ENCODE peak calls at places on chromosomes 1 and 21, in ten cellular contexts. One of them, this sample, is unnamed.

GRCh38 chr1:183275322-183275721 is 89.3 kb downstream of the LAMC2 start:
- DNase-seq in KG1: no peak
- DNase-seq in activated gamma-delta T cell treated with anti-CD3 and anti-CD28 coated beads, Interleukin-2, amount 50 U/mL, for 16 hours: no peak
- DNase-seq in activated CD4-positive, alpha-beta T cell treated with anti-CD3 and anti-CD28 coated beads for 36 hours: no peak
- DNase-seq in AG20443: no peak
- DNase-seq in SHP77: no peak
- DNase-seq in brain pericyte: no peak
- DNase-seq in neuronal stem cell: no peak
- DNase-seq in stimulated activated CD4-positive, alpha-beta T cell treated with anti-CD3 and anti-CD28 coated beads, Interleukin-2, amount 100 ng/mL, for 48 hours: no peak
- DNase-seq in fibroblast of pulmonary artery: no peak
- DNase-seq in this sample: no peak

GRCh38 chr1:238951809-238952208 is 434.6 kb upstream of the CHRM3 start:
- DNase-seq in KG1: peak
- DNase-seq in activated gamma-delta T cell treated with anti-CD3 and anti-CD28 coated beads, Interleukin-2, amount 50 U/mL, for 16 hours: no peak
- DNase-seq in activated CD4-positive, alpha-beta T cell treated with anti-CD3 and anti-CD28 coated beads for 36 hours: no peak
- DNase-seq in AG20443: peak
- DNase-seq in SHP77: peak
- DNase-seq in brain pericyte: peak
- DNase-seq in neuronal stem cell: no peak
- DNase-seq in stimulated activated CD4-positive, alpha-beta T cell treated with anti-CD3 and anti-CD28 coated beads, Interleukin-2, amount 100 ng/mL, for 48 hours: no peak
- DNase-seq in fibroblast of pulmonary artery: peak
- DNase-seq in this sample: no peak

GRCh38 chr1:162070825-162071224 is 1.3 kb downstream of the NOS1AP start:
- DNase-seq in KG1: no peak
- DNase-seq in activated gamma-delta T cell treated with anti-CD3 and anti-CD28 coated beads, Interleukin-2, amount 50 U/mL, for 16 hours: no peak
- DNase-seq in activated CD4-positive, alpha-beta T cell treated with anti-CD3 and anti-CD28 coated beads for 36 hours: peak
- DNase-seq in AG20443: no peak
- DNase-seq in SHP77: no peak
- DNase-seq in brain pericyte: no peak
- DNase-seq in neuronal stem cell: no peak
- DNase-seq in stimulated activated CD4-positive, alpha-beta T cell treated with anti-CD3 and anti-CD28 coated beads, Interleukin-2, amount 100 ng/mL, for 48 hours: no peak
- DNase-seq in fibroblast of pulmonary artery: no peak
- DNase-seq in this sample: no peak

GRCh38 chr1:46484783-46485490 is 4.7 kb upstream of the DMBX1 start:
- DNase-seq in KG1: no peak
- DNase-seq in activated gamma-delta T cell treated with anti-CD3 and anti-CD28 coated beads, Interleukin-2, amount 50 U/mL, for 16 hours: no peak
- DNase-seq in activated CD4-positive, alpha-beta T cell treated with anti-CD3 and anti-CD28 coated beads for 36 hours: no peak
- DNase-seq in AG20443: no peak
- DNase-seq in SHP77: no peak
- DNase-seq in brain pericyte: no peak
- DNase-seq in neuronal stem cell: no peak
- DNase-seq in stimulated activated CD4-positive, alpha-beta T cell treated with anti-CD3 and anti-CD28 coated beads, Interleukin-2, amount 100 ng/mL, for 48 hours: no peak
- DNase-seq in fibroblast of pulmonary artery: no peak
- DNase-seq in this sample: no peak

GRCh38 chr1:164519426-164519825 is 39.6 kb upstream of the PBX1 start:
- DNase-seq in KG1: no peak
- DNase-seq in activated gamma-delta T cell treated with anti-CD3 and anti-CD28 coated beads, Interleukin-2, amount 50 U/mL, for 16 hours: no peak
- DNase-seq in activated CD4-positive, alpha-beta T cell treated with anti-CD3 and anti-CD28 coated beads for 36 hours: no peak
- DNase-seq in AG20443: no peak
- DNase-seq in SHP77: no peak
- DNase-seq in brain pericyte: no peak
- DNase-seq in neuronal stem cell: no peak
- DNase-seq in stimulated activated CD4-positive, alpha-beta T cell treated with anti-CD3 and anti-CD28 coated beads, Interleukin-2, amount 100 ng/mL, for 48 hours: no peak
- DNase-seq in fibroblast of pulmonary artery: no peak
- DNase-seq in this sample: no peak

GRCh38 chr1:228867951-228868730 is 132.9 kb downstream of the RHOU start:
- DNase-seq in KG1: no peak
- DNase-seq in activated gamma-delta T cell treated with anti-CD3 and anti-CD28 coated beads, Interleukin-2, amount 50 U/mL, for 16 hours: no peak
- DNase-seq in activated CD4-positive, alpha-beta T cell treated with anti-CD3 and anti-CD28 coated beads for 36 hours: no peak
- DNase-seq in AG20443: no peak
- DNase-seq in SHP77: peak
- DNase-seq in brain pericyte: no peak
- DNase-seq in neuronal stem cell: no peak
- DNase-seq in stimulated activated CD4-positive, alpha-beta T cell treated with anti-CD3 and anti-CD28 coated beads, Interleukin-2, amount 100 ng/mL, for 48 hours: no peak
- DNase-seq in fibroblast of pulmonary artery: no peak
- DNase-seq in this sample: no peak

GRCh38 chr21:16179732-16180131 is 449.9 kb downstream of the USP25 start:
- DNase-seq in KG1: no peak
- DNase-seq in activated gamma-delta T cell treated with anti-CD3 and anti-CD28 coated beads, Interleukin-2, amount 50 U/mL, for 16 hours: no peak
- DNase-seq in activated CD4-positive, alpha-beta T cell treated with anti-CD3 and anti-CD28 coated beads for 36 hours: no peak
- DNase-seq in AG20443: no peak
- DNase-seq in SHP77: no peak
- DNase-seq in brain pericyte: no peak
- DNase-seq in neuronal stem cell: no peak
- DNase-seq in stimulated activated CD4-positive, alpha-beta T cell treated with anti-CD3 and anti-CD28 coated beads, Interleukin-2, amount 100 ng/mL, for 48 hours: no peak
- DNase-seq in fibroblast of pulmonary artery: no peak
- DNase-seq in this sample: no peak

GRCh38 chr1:161487483-161487827 is 17.8 kb upstream of the FCGR2A start:
- DNase-seq in KG1: no peak
- DNase-seq in activated gamma-delta T cell treated with anti-CD3 and anti-CD28 coated beads, Interleukin-2, amount 50 U/mL, for 16 hours: no peak
- DNase-seq in activated CD4-positive, alpha-beta T cell treated with anti-CD3 and anti-CD28 coated beads for 36 hours: no peak
- DNase-seq in AG20443: peak
- DNase-seq in SHP77: no peak
- DNase-seq in brain pericyte: no peak
- DNase-seq in neuronal stem cell: no peak
- DNase-seq in stimulated activated CD4-positive, alpha-beta T cell treated with anti-CD3 and anti-CD28 coated beads, Interleukin-2, amount 100 ng/mL, for 48 hours: no peak
- DNase-seq in fibroblast of pulmonary artery: peak
- DNase-seq in this sample: no peak

GRCh38 chr1:217027403-217028080 is 304.3 kb upstream of the ESRRG start:
- DNase-seq in KG1: no peak
- DNase-seq in activated gamma-delta T cell treated with anti-CD3 and anti-CD28 coated beads, Interleukin-2, amount 50 U/mL, for 16 hours: no peak
- DNase-seq in activated CD4-positive, alpha-beta T cell treated with anti-CD3 and anti-CD28 coated beads for 36 hours: no peak
- DNase-seq in AG20443: no peak
- DNase-seq in SHP77: no peak
- DNase-seq in brain pericyte: no peak
- DNase-seq in neuronal stem cell: no peak
- DNase-seq in stimulated activated CD4-positive, alpha-beta T cell treated with anti-CD3 and anti-CD28 coated beads, Interleukin-2, amount 100 ng/mL, for 48 hours: no peak
- DNase-seq in fibroblast of pulmonary artery: no peak
- DNase-seq in this sample: no peak

GRCh38 chr1:95384570-95384969 is 150.6 kb downstream of the RWDD3 start:
- DNase-seq in KG1: no peak
- DNase-seq in activated gamma-delta T cell treated with anti-CD3 and anti-CD28 coated beads, Interleukin-2, amount 50 U/mL, for 16 hours: no peak
- DNase-seq in activated CD4-positive, alpha-beta T cell treated with anti-CD3 and anti-CD28 coated beads for 36 hours: peak
- DNase-seq in AG20443: no peak
- DNase-seq in SHP77: no peak
- DNase-seq in brain pericyte: no peak
- DNase-seq in neuronal stem cell: peak
- DNase-seq in stimulated activated CD4-positive, alpha-beta T cell treated with anti-CD3 and anti-CD28 coated beads, Interleukin-2, amount 100 ng/mL, for 48 hours: peak
- DNase-seq in fibroblast of pulmonary artery: peak
- DNase-seq in this sample: no peak

GRCh38 chr1:40944841-40945430 is 34.6 kb upstream of the CTPS1 start:
- DNase-seq in KG1: no peak
- DNase-seq in activated gamma-delta T cell treated with anti-CD3 and anti-CD28 coated beads, Interleukin-2, amount 50 U/mL, for 16 hours: no peak
- DNase-seq in activated CD4-positive, alpha-beta T cell treated with anti-CD3 and anti-CD28 coated beads for 36 hours: no peak
- DNase-seq in AG20443: no peak
- DNase-seq in SHP77: no peak
- DNase-seq in brain pericyte: no peak
- DNase-seq in neuronal stem cell: no peak
- DNase-seq in stimulated activated CD4-positive, alpha-beta T cell treated with anti-CD3 and anti-CD28 coated beads, Interleukin-2, amount 100 ng/mL, for 48 hours: no peak
- DNase-seq in fibroblast of pulmonary artery: peak
- DNase-seq in this sample: no peak

GRCh38 chr1:201062511-201063189 is 39.1 kb upstream of the KIF21B start:
- DNase-seq in KG1: no peak
- DNase-seq in activated gamma-delta T cell treated with anti-CD3 and anti-CD28 coated beads, Interleukin-2, amount 50 U/mL, for 16 hours: no peak
- DNase-seq in activated CD4-positive, alpha-beta T cell treated with anti-CD3 and anti-CD28 coated beads for 36 hours: no peak
- DNase-seq in AG20443: no peak
- DNase-seq in SHP77: no peak
- DNase-seq in brain pericyte: no peak
- DNase-seq in neuronal stem cell: peak
- DNase-seq in stimulated activated CD4-positive, alpha-beta T cell treated with anti-CD3 and anti-CD28 coated beads, Interleukin-2, amount 100 ng/mL, for 48 hours: no peak
- DNase-seq in fibroblast of pulmonary artery: no peak
- DNase-seq in this sample: no peak

GRCh38 chr1:160407819-160408801 is 7.7 kb downstream of the VANGL2 start:
- DNase-seq in KG1: no peak
- DNase-seq in activated gamma-delta T cell treated with anti-CD3 and anti-CD28 coated beads, Interleukin-2, amount 50 U/mL, for 16 hours: no peak
- DNase-seq in activated CD4-positive, alpha-beta T cell treated with anti-CD3 and anti-CD28 coated beads for 36 hours: no peak
- DNase-seq in AG20443: no peak
- DNase-seq in SHP77: no peak
- DNase-seq in brain pericyte: no peak
- DNase-seq in neuronal stem cell: no peak
- DNase-seq in stimulated activated CD4-positive, alpha-beta T cell treated with anti-CD3 and anti-CD28 coated beads, Interleukin-2, amount 100 ng/mL, for 48 hours: no peak
- DNase-seq in fibroblast of pulmonary artery: peak
- DNase-seq in this sample: no peak

GRCh38 chr1:52192436-52192835 is 50.5 kb downstream of the ZFYVE9 start:
- DNase-seq in KG1: no peak
- DNase-seq in activated gamma-delta T cell treated with anti-CD3 and anti-CD28 coated beads, Interleukin-2, amount 50 U/mL, for 16 hours: no peak
- DNase-seq in activated CD4-positive, alpha-beta T cell treated with anti-CD3 and anti-CD28 coated beads for 36 hours: no peak
- DNase-seq in AG20443: no peak
- DNase-seq in SHP77: no peak
- DNase-seq in brain pericyte: no peak
- DNase-seq in neuronal stem cell: no peak
- DNase-seq in stimulated activated CD4-positive, alpha-beta T cell treated with anti-CD3 and anti-CD28 coated beads, Interleukin-2, amount 100 ng/mL, for 48 hours: no peak
- DNase-seq in fibroblast of pulmonary artery: no peak
- DNase-seq in this sample: no peak

GRCh38 chr1:23424171-23424959 is at the start of gene TCEA3:
- DNase-seq in KG1: no peak
- DNase-seq in activated gamma-delta T cell treated with anti-CD3 and anti-CD28 coated beads, Interleukin-2, amount 50 U/mL, for 16 hours: no peak
- DNase-seq in activated CD4-positive, alpha-beta T cell treated with anti-CD3 and anti-CD28 coated beads for 36 hours: peak
- DNase-seq in AG20443: peak
- DNase-seq in SHP77: no peak
- DNase-seq in brain pericyte: no peak
- DNase-seq in neuronal stem cell: no peak
- DNase-seq in stimulated activated CD4-positive, alpha-beta T cell treated with anti-CD3 and anti-CD28 coated beads, Interleukin-2, amount 100 ng/mL, for 48 hours: peak
- DNase-seq in fibroblast of pulmonary artery: no peak
- DNase-seq in this sample: no peak

GRCh38 chr1:143699731-143700130 is 272.1 kb downstream of the FAM72C start:
- DNase-seq in KG1: no peak
- DNase-seq in activated gamma-delta T cell treated with anti-CD3 and anti-CD28 coated beads, Interleukin-2, amount 50 U/mL, for 16 hours: no peak
- DNase-seq in activated CD4-positive, alpha-beta T cell treated with anti-CD3 and anti-CD28 coated beads for 36 hours: no peak
- DNase-seq in AG20443: no peak
- DNase-seq in SHP77: no peak
- DNase-seq in brain pericyte: no peak
- DNase-seq in neuronal stem cell: no peak
- DNase-seq in stimulated activated CD4-positive, alpha-beta T cell treated with anti-CD3 and anti-CD28 coated beads, Interleukin-2, amount 100 ng/mL, for 48 hours: no peak
- DNase-seq in fibroblast of pulmonary artery: no peak
- DNase-seq in this sample: no peak

GRCh38 chr1:177487481-177487880 is 316.7 kb downstream of the BRINP2 start:
- DNase-seq in KG1: no peak
- DNase-seq in activated gamma-delta T cell treated with anti-CD3 and anti-CD28 coated beads, Interleukin-2, amount 50 U/mL, for 16 hours: no peak
- DNase-seq in activated CD4-positive, alpha-beta T cell treated with anti-CD3 and anti-CD28 coated beads for 36 hours: no peak
- DNase-seq in AG20443: no peak
- DNase-seq in SHP77: no peak
- DNase-seq in brain pericyte: no peak
- DNase-seq in neuronal stem cell: no peak
- DNase-seq in stimulated activated CD4-positive, alpha-beta T cell treated with anti-CD3 and anti-CD28 coated beads, Interleukin-2, amount 100 ng/mL, for 48 hours: no peak
- DNase-seq in fibroblast of pulmonary artery: no peak
- DNase-seq in this sample: no peak

GRCh38 chr1:7967206-7967605 is 5.7 kb downstream of the PARK7 start:
- DNase-seq in KG1: no peak
- DNase-seq in activated gamma-delta T cell treated with anti-CD3 and anti-CD28 coated beads, Interleukin-2, amount 50 U/mL, for 16 hours: no peak
- DNase-seq in activated CD4-positive, alpha-beta T cell treated with anti-CD3 and anti-CD28 coated beads for 36 hours: no peak
- DNase-seq in AG20443: no peak
- DNase-seq in SHP77: no peak
- DNase-seq in brain pericyte: no peak
- DNase-seq in neuronal stem cell: no peak
- DNase-seq in stimulated activated CD4-positive, alpha-beta T cell treated with anti-CD3 and anti-CD28 coated beads, Interleukin-2, amount 100 ng/mL, for 48 hours: no peak
- DNase-seq in fibroblast of pulmonary artery: no peak
- DNase-seq in this sample: no peak

GRCh38 chr1:112335351-112335750 is 60.7 kb upstream of the CTTNBP2NL start:
- DNase-seq in KG1: no peak
- DNase-seq in activated gamma-delta T cell treated with anti-CD3 and anti-CD28 coated beads, Interleukin-2, amount 50 U/mL, for 16 hours: no peak
- DNase-seq in activated CD4-positive, alpha-beta T cell treated with anti-CD3 and anti-CD28 coated beads for 36 hours: no peak
- DNase-seq in AG20443: no peak
- DNase-seq in SHP77: no peak
- DNase-seq in brain pericyte: no peak
- DNase-seq in neuronal stem cell: no peak
- DNase-seq in stimulated activated CD4-positive, alpha-beta T cell treated with anti-CD3 and anti-CD28 coated beads, Interleukin-2, amount 100 ng/mL, for 48 hours: no peak
- DNase-seq in fibroblast of pulmonary artery: no peak
- DNase-seq in this sample: no peak

GRCh38 chr1:151511636-151512215 is 539 bp downstream of the CGN start:
- DNase-seq in KG1: no peak
- DNase-seq in activated gamma-delta T cell treated with anti-CD3 and anti-CD28 coated beads, Interleukin-2, amount 50 U/mL, for 16 hours: peak
- DNase-seq in activated CD4-positive, alpha-beta T cell treated with anti-CD3 and anti-CD28 coated beads for 36 hours: peak
- DNase-seq in AG20443: peak
- DNase-seq in SHP77: peak
- DNase-seq in brain pericyte: no peak
- DNase-seq in neuronal stem cell: no peak
- DNase-seq in stimulated activated CD4-positive, alpha-beta T cell treated with anti-CD3 and anti-CD28 coated beads, Interleukin-2, amount 100 ng/mL, for 48 hours: no peak
- DNase-seq in fibroblast of pulmonary artery: no peak
- DNase-seq in this sample: no peak

GRCh38 chr1:171653796-171654704 is 1.6 kb upstream of the MYOC start:
- DNase-seq in KG1: no peak
- DNase-seq in activated gamma-delta T cell treated with anti-CD3 and anti-CD28 coated beads, Interleukin-2, amount 50 U/mL, for 16 hours: no peak
- DNase-seq in activated CD4-positive, alpha-beta T cell treated with anti-CD3 and anti-CD28 coated beads for 36 hours: no peak
- DNase-seq in AG20443: peak
- DNase-seq in SHP77: no peak
- DNase-seq in brain pericyte: no peak
- DNase-seq in neuronal stem cell: no peak
- DNase-seq in stimulated activated CD4-positive, alpha-beta T cell treated with anti-CD3 and anti-CD28 coated beads, Interleukin-2, amount 100 ng/mL, for 48 hours: no peak
- DNase-seq in fibroblast of pulmonary artery: peak
- DNase-seq in this sample: no peak

GRCh38 chr1:170634293-170634692 is 29.6 kb upstream of the PRRX1 start:
- DNase-seq in KG1: no peak
- DNase-seq in activated gamma-delta T cell treated with anti-CD3 and anti-CD28 coated beads, Interleukin-2, amount 50 U/mL, for 16 hours: no peak
- DNase-seq in activated CD4-positive, alpha-beta T cell treated with anti-CD3 and anti-CD28 coated beads for 36 hours: no peak
- DNase-seq in AG20443: peak
- DNase-seq in SHP77: no peak
- DNase-seq in brain pericyte: no peak
- DNase-seq in neuronal stem cell: no peak
- DNase-seq in stimulated activated CD4-positive, alpha-beta T cell treated with anti-CD3 and anti-CD28 coated beads, Interleukin-2, amount 100 ng/mL, for 48 hours: no peak
- DNase-seq in fibroblast of pulmonary artery: peak
- DNase-seq in this sample: no peak

GRCh38 chr1:151549199-151549598 is 9.1 kb downstream of the TUFT1 start:
- DNase-seq in KG1: no peak
- DNase-seq in activated gamma-delta T cell treated with anti-CD3 and anti-CD28 coated beads, Interleukin-2, amount 50 U/mL, for 16 hours: no peak
- DNase-seq in activated CD4-positive, alpha-beta T cell treated with anti-CD3 and anti-CD28 coated beads for 36 hours: no peak
- DNase-seq in AG20443: no peak
- DNase-seq in SHP77: no peak
- DNase-seq in brain pericyte: no peak
- DNase-seq in neuronal stem cell: no peak
- DNase-seq in stimulated activated CD4-positive, alpha-beta T cell treated with anti-CD3 and anti-CD28 coated beads, Interleukin-2, amount 100 ng/mL, for 48 hours: no peak
- DNase-seq in fibroblast of pulmonary artery: no peak
- DNase-seq in this sample: no peak

GRCh38 chr1:20475002-20475401 is 11.0 kb downstream of the CAMK2N1 start:
- DNase-seq in KG1: no peak
- DNase-seq in activated gamma-delta T cell treated with anti-CD3 and anti-CD28 coated beads, Interleukin-2, amount 50 U/mL, for 16 hours: no peak
- DNase-seq in activated CD4-positive, alpha-beta T cell treated with anti-CD3 and anti-CD28 coated beads for 36 hours: no peak
- DNase-seq in AG20443: no peak
- DNase-seq in SHP77: no peak
- DNase-seq in brain pericyte: no peak
- DNase-seq in neuronal stem cell: no peak
- DNase-seq in stimulated activated CD4-positive, alpha-beta T cell treated with anti-CD3 and anti-CD28 coated beads, Interleukin-2, amount 100 ng/mL, for 48 hours: no peak
- DNase-seq in fibroblast of pulmonary artery: no peak
- DNase-seq in this sample: no peak

GRCh38 chr1:183806086-183806485 is 1.2 kb downstream of the RGL1 start:
- DNase-seq in KG1: no peak
- DNase-seq in activated gamma-delta T cell treated with anti-CD3 and anti-CD28 coated beads, Interleukin-2, amount 50 U/mL, for 16 hours: no peak
- DNase-seq in activated CD4-positive, alpha-beta T cell treated with anti-CD3 and anti-CD28 coated beads for 36 hours: no peak
- DNase-seq in AG20443: peak
- DNase-seq in SHP77: no peak
- DNase-seq in brain pericyte: no peak
- DNase-seq in neuronal stem cell: no peak
- DNase-seq in stimulated activated CD4-positive, alpha-beta T cell treated with anti-CD3 and anti-CD28 coated beads, Interleukin-2, amount 100 ng/mL, for 48 hours: no peak
- DNase-seq in fibroblast of pulmonary artery: peak
- DNase-seq in this sample: no peak

GRCh38 chr1:75233302-75233929 is 99.2 kb downstream of the LHX8 start:
- DNase-seq in KG1: no peak
- DNase-seq in activated gamma-delta T cell treated with anti-CD3 and anti-CD28 coated beads, Interleukin-2, amount 50 U/mL, for 16 hours: no peak
- DNase-seq in activated CD4-positive, alpha-beta T cell treated with anti-CD3 and anti-CD28 coated beads for 36 hours: no peak
- DNase-seq in AG20443: peak
- DNase-seq in SHP77: peak
- DNase-seq in brain pericyte: no peak
- DNase-seq in neuronal stem cell: peak
- DNase-seq in stimulated activated CD4-positive, alpha-beta T cell treated with anti-CD3 and anti-CD28 coated beads, Interleukin-2, amount 100 ng/mL, for 48 hours: no peak
- DNase-seq in fibroblast of pulmonary artery: peak
- DNase-seq in this sample: no peak

GRCh38 chr1:117312453-117313138 is 54.7 kb upstream of the MAN1A2 start:
- DNase-seq in KG1: no peak
- DNase-seq in activated gamma-delta T cell treated with anti-CD3 and anti-CD28 coated beads, Interleukin-2, amount 50 U/mL, for 16 hours: no peak
- DNase-seq in activated CD4-positive, alpha-beta T cell treated with anti-CD3 and anti-CD28 coated beads for 36 hours: peak
- DNase-seq in AG20443: peak
- DNase-seq in SHP77: no peak
- DNase-seq in brain pericyte: no peak
- DNase-seq in neuronal stem cell: no peak
- DNase-seq in stimulated activated CD4-positive, alpha-beta T cell treated with anti-CD3 and anti-CD28 coated beads, Interleukin-2, amount 100 ng/mL, for 48 hours: no peak
- DNase-seq in fibroblast of pulmonary artery: peak
- DNase-seq in this sample: no peak

GRCh38 chr1:218945050-218945449 is 228.6 kb upstream of the LYPLAL1 start:
- DNase-seq in KG1: no peak
- DNase-seq in activated gamma-delta T cell treated with anti-CD3 and anti-CD28 coated beads, Interleukin-2, amount 50 U/mL, for 16 hours: no peak
- DNase-seq in activated CD4-positive, alpha-beta T cell treated with anti-CD3 and anti-CD28 coated beads for 36 hours: no peak
- DNase-seq in AG20443: no peak
- DNase-seq in SHP77: no peak
- DNase-seq in brain pericyte: no peak
- DNase-seq in neuronal stem cell: no peak
- DNase-seq in stimulated activated CD4-positive, alpha-beta T cell treated with anti-CD3 and anti-CD28 coated beads, Interleukin-2, amount 100 ng/mL, for 48 hours: no peak
- DNase-seq in fibroblast of pulmonary artery: peak
- DNase-seq in this sample: no peak

This sample was measured in T-helper 2 cell treated with Interferon-gamma antibody and Interleukin-4, amounts not matched to agents 5 μg/mL and 100 μg/mL, for 36 hours.